ENCODE peak calls at places on chromosomes 4 and X, in nine cellular contexts. O is H4; V is Right ventricle myocardium superior; T is neural crest cell; P is stimulated activated naive CD8-positive, alpha-beta T cell treated with anti-CD3 and anti-CD28 coated beads, Interleukin-15, amount 100 ng/mL, for 72 hours; B is posterior cingulate gyrus; H is activated CD4-positive, alpha-beta T cell treated with anti-CD3 and anti-CD28 coated beads, Interleukin-2, amount 50 U/mL, for 48 hours; X is NCI-H146; Q is Peyer's patch. G is an unnamed sample.

GRCh38 chrX:149867488-149867887 is 13.5 kb upstream of the MAGEA8 start:
- DNase-seq in O (no peak), V (no peak), T (no peak), P (no peak), B (no peak), H (no peak), X (no peak), Q (no peak), G (no peak)

GRCh38 chr4:1410491-1411325 is 4.5 kb upstream of the NKX1-1 start:
- DNase-seq in O (peak; percentile 36), V (peak; percentile 70), T (peak; percentile 96), P (peak; percentile 41), B (peak; percentile 86), H (peak; percentile 43), X (no peak), Q (peak; percentile 50), G (peak; percentile 94)

GRCh38 chr4:112766422-112766821 is 129.5 kb downstream of the LARP7 start:
- DNase-seq in O (peak; percentile 16), V (no peak), T (peak; percentile 20), P (no peak), B (peak; percentile 83), H (peak; percentile 3), X (no peak), Q (no peak), G (peak; percentile 13)

GRCh38 chr4:182971702-182972101 is 54.5 kb upstream of the DCTD start:
- DNase-seq in O (no peak), V (no peak), T (no peak), P (no peak), B (no peak), H (no peak), X (no peak), Q (no peak), G (no peak)

GRCh38 chrX:111812889-111813563 is 63.0 kb upstream of the TRPC5OS start:
- DNase-seq in O (no peak), V (no peak), T (no peak), P (no peak), B (no peak), H (no peak), X (no peak), Q (no peak), G (no peak)

GRCh38 chrX:475926-476723 is 89.4 kb upstream of the PPP2R3B start:
- DNase-seq in O (peak; percentile 75), V (no peak), T (no peak), P (no peak), B (peak; percentile 29), H (no peak), X (no peak), Q (no peak), G (no peak)

GRCh38 chrX:112081781-112082482 is 644 bp downstream of the TRPC5 start:
- DNase-seq in O (no peak), V (no peak), T (peak; percentile 18), P (no peak), B (peak; percentile 78), H (no peak), X (no peak), Q (no peak), G (peak; percentile 12)

GRCh38 chr4:87540176-87541058 is 11.2 kb upstream of the SPARCL1 start:
- DNase-seq in O (no peak), V (no peak), T (no peak), P (no peak), B (no peak), H (no peak), X (no peak), Q (no peak), G (peak; percentile 81)

GRCh38 chrX:23826653-23827052 is 43.7 kb downstream of the SAT1 start:
- DNase-seq in O (no peak), V (no peak), T (no peak), P (no peak), B (no peak), H (no peak), X (no peak), Q (no peak), G (no peak)

GRCh38 chr4:57131849-57132745 is 21.9 kb upstream of the IGFBP7 start:
- DNase-seq in O (no peak), V (no peak), T (no peak), P (no peak), B (peak; percentile 91), H (no peak), X (peak; percentile 57), Q (no peak), G (peak; percentile 14)

GRCh38 chr4:41881931-41882621 is 53.2 kb upstream of the TMEM33 start:
- DNase-seq in O (no peak), V (no peak), T (no peak), P (no peak), B (no peak), H (no peak), X (no peak), Q (no peak), G (no peak)

GRCh38 chr4:106816501-106816900 is 219.6 kb downstream of the DKK2 start:
- DNase-seq in O (no peak), V (no peak), T (no peak), P (no peak), B (no peak), H (no peak), X (no peak), Q (no peak), G (no peak)

GRCh38 chrX:2451456-2452316 is 49.1 kb downstream of the DHRSX start:
- DNase-seq in O (no peak), V (no peak), T (no peak), P (no peak), B (peak; percentile 58), H (no peak), X (no peak), Q (no peak), G (no peak)

GRCh38 chr4:187103351-187103750 is 379.7 kb upstream of the FAT1 start:
- DNase-seq in O (no peak), V (no peak), T (no peak), P (no peak), B (no peak), H (no peak), X (no peak), Q (no peak), G (no peak)

GRCh38 chr4:99572527-99573240 is 1.9 kb upstream of the MTTP start:
- DNase-seq in O (peak; percentile 25), V (no peak), T (no peak), P (no peak), B (no peak), H (no peak), X (no peak), Q (no peak), G (no peak)

GRCh38 chr4:128394778-128395177 is 107.2 kb upstream of the PGRMC2 start:
- DNase-seq in O (peak; percentile 33), V (no peak), T (no peak), P (no peak), B (no peak), H (no peak), X (no peak), Q (no peak), G (no peak)

GRCh38 chrX:140507223-140507981 is 2.5 kb upstream of the SOX3 start:
- DNase-seq in O (peak; percentile 8), V (no peak), T (no peak), P (no peak), B (no peak), H (no peak), X (no peak), Q (no peak), G (no peak)

GRCh38 chr4:123869517-123870282 is 473.1 kb downstream of the SPRY1 start:
- DNase-seq in O (no peak), V (no peak), T (no peak), P (no peak), B (no peak), H (no peak), X (no peak), Q (no peak), G (no peak)

GRCh38 chrX:81195712-81196111 is 6.0 kb downstream of the HMGN5 start:
- DNase-seq in O (peak; percentile 41), V (peak; percentile 27), T (peak; percentile 53), P (peak; percentile 41), B (peak; percentile 59), H (peak; percentile 52), X (peak; percentile 2), Q (no peak), G (peak; percentile 71)

GRCh38 chr4:184168406-184169019 is 49.2 kb downstream of the ENPP6 start:
- DNase-seq in O (peak; percentile 46), V (peak; percentile 88), T (peak; percentile 87), P (peak; percentile 62), B (peak; percentile 98), H (peak; percentile 61), X (peak; percentile 22), Q (peak; percentile 81), G (peak; percentile 79)

GRCh38 chrX:40260123-40260751 is 162.5 kb upstream of the BCOR start:
- DNase-seq in O (no peak), V (no peak), T (no peak), P (no peak), B (no peak), H (no peak), X (no peak), Q (no peak), G (peak; percentile 65)

GRCh38 chr4:124322234-124322831 is 390.2 kb downstream of the ANKRD50 start:
- DNase-seq in O (peak; percentile 38), V (no peak), T (no peak), P (no peak), B (no peak), H (no peak), X (peak; percentile 15), Q (no peak), G (peak; percentile 77)

GRCh38 chr4:122152699-122153328 is 683 bp downstream of the BLTP1 start:
- DNase-seq in O (peak; percentile 6), V (peak; percentile 68), T (peak; percentile 33), P (peak; percentile 39), B (peak; percentile 93), H (peak; percentile 26), X (peak; percentile 80), Q (peak; percentile 82), G (peak; percentile 64)

GRCh38 chrX:45849261-45849660 is 648.6 kb upstream of the DIPK2B start:
- DNase-seq in O (peak; percentile 83), V (no peak), T (no peak), P (peak; percentile 12), B (no peak), H (peak; percentile 9), X (peak; percentile 57), Q (no peak), G (peak; percentile 30)

GRCh38 chrX:17057209-17057608 is 110.8 kb downstream of the REPS2 start:
- DNase-seq in O (no peak), V (no peak), T (no peak), P (no peak), B (no peak), H (no peak), X (no peak), Q (no peak), G (no peak)

GRCh38 chr4:40515037-40515397 is 114.6 kb downstream of the RBM47 start:
- DNase-seq in O (no peak), V (no peak), T (no peak), P (no peak), B (no peak), H (peak; percentile 7), X (no peak), Q (no peak), G (no peak)

GRCh38 chrX:151680805-151681204 is 14.5 kb upstream of the PRRG3 start:
- DNase-seq in O (peak; percentile 23), V (no peak), T (peak; percentile 59), P (peak; percentile 59), B (no peak), H (peak; percentile 69), X (peak; percentile 24), Q (no peak), G (peak; percentile 60)

GRCh38 chrX:52923781-52924241 is 26.7 kb downstream of the FAM156B start:
- DNase-seq in O (peak; percentile 62), V (peak; percentile 48), T (no peak), P (no peak), B (no peak), H (no peak), X (no peak), Q (no peak), G (peak; percentile 57)

GRCh38 chr4:48739560-48740019 is 40.5 kb downstream of the FRYL start:
- DNase-seq in O (no peak), V (no peak), T (no peak), P (no peak), B (no peak), H (no peak), X (no peak), Q (no peak), G (no peak)

GRCh38 chrX:97328853-97329252 is 445.1 kb downstream of the RPA4 start:
- DNase-seq in O (no peak), V (no peak), T (no peak), P (no peak), B (no peak), H (no peak), X (peak; percentile 12), Q (no peak), G (no peak)

GRCh38 chrX:24226176-24226575 is 76.6 kb downstream of the ZFX start:
- DNase-seq in O (no peak), V (no peak), T (no peak), P (no peak), B (no peak), H (no peak), X (no peak), Q (no peak), G (no peak)

G was measured in cardiac muscle cell.